ENCODE peak calls at places on chromosomes 7 and 10, in five cellular contexts. One of them, this sample, is unnamed.

GRCh38 chr10:97948822-97949221 is 81.6 kb downstream of the CRTAC1 start:
- DNase-seq in hepatocyte: no peak
- DNase-seq in MM.1S: no peak
- DNase-seq in SK-N-SH: no peak
- DNase-seq in GM23338: no peak
- DNase-seq in this sample: no peak

GRCh38 chr10:6580279-6581029 is 378 bp upstream of the PRKCQ start:
- DNase-seq in hepatocyte: peak; percentile 91
- DNase-seq in MM.1S: peak; percentile 71
- DNase-seq in SK-N-SH: peak; percentile 94
- DNase-seq in GM23338: peak; percentile 82
- DNase-seq in this sample: peak; percentile 22

GRCh38 chr7:28354601-28355062 is 57.7 kb upstream of the CREB5 start:
- DNase-seq in hepatocyte: no peak
- DNase-seq in MM.1S: no peak
- DNase-seq in SK-N-SH: no peak
- DNase-seq in GM23338: peak; percentile 17
- DNase-seq in this sample: no peak

GRCh38 chr10:31808258-31809218 is 120.1 kb downstream of the ARHGAP12 start:
- DNase-seq in hepatocyte: peak; percentile 53
- DNase-seq in MM.1S: peak; percentile 75
- DNase-seq in SK-N-SH: peak; percentile 32
- DNase-seq in GM23338: peak; percentile 47
- DNase-seq in this sample: peak; percentile 6

GRCh38 chr7:151313857-151314256 is 27.8 kb upstream of the NUB1 start:
- DNase-seq in hepatocyte: no peak
- DNase-seq in MM.1S: no peak
- DNase-seq in SK-N-SH: no peak
- DNase-seq in GM23338: no peak
- DNase-seq in this sample: no peak

GRCh38 chr7:36396150-36396549 is 6.5 kb downstream of the ANLN start:
- DNase-seq in hepatocyte: peak; percentile 23
- DNase-seq in MM.1S: no peak
- DNase-seq in SK-N-SH: no peak
- DNase-seq in GM23338: no peak
- DNase-seq in this sample: no peak

GRCh38 chr10:120456143-120456625 is 843 bp upstream of the PLPP4 start:
- DNase-seq in hepatocyte: no peak
- DNase-seq in MM.1S: no peak
- DNase-seq in SK-N-SH: no peak
- DNase-seq in GM23338: peak; percentile 52
- DNase-seq in this sample: no peak

GRCh38 chr10:72015868-72016267 is 51.7 kb downstream of the CHST3 start:
- DNase-seq in hepatocyte: no peak
- DNase-seq in MM.1S: no peak
- DNase-seq in SK-N-SH: no peak
- DNase-seq in GM23338: no peak
- DNase-seq in this sample: no peak

GRCh38 chr7:128837521-128837921 is 7.3 kb downstream of the FLNC start:
- DNase-seq in hepatocyte: no peak
- DNase-seq in MM.1S: no peak
- DNase-seq in SK-N-SH: no peak
- DNase-seq in GM23338: no peak
- DNase-seq in this sample: no peak

GRCh38 chr7:37495574-37496184 is 47.0 kb upstream of the ELMO1 start:
- DNase-seq in hepatocyte: peak; percentile 37
- DNase-seq in MM.1S: peak; percentile 48
- DNase-seq in SK-N-SH: peak; percentile 63
- DNase-seq in GM23338: peak; percentile 63
- DNase-seq in this sample: no peak

GRCh38 chr10:70832852-70833542 is 17.2 kb downstream of the SGPL1 start:
- DNase-seq in hepatocyte: no peak
- DNase-seq in MM.1S: no peak
- DNase-seq in SK-N-SH: no peak
- DNase-seq in GM23338: no peak
- DNase-seq in this sample: no peak

GRCh38 chr10:37763132-37763531 is 94.3 kb downstream of the ZNF248 start:
- DNase-seq in hepatocyte: no peak
- DNase-seq in MM.1S: no peak
- DNase-seq in SK-N-SH: no peak
- DNase-seq in GM23338: no peak
- DNase-seq in this sample: no peak

GRCh38 chr7:110557-111232 is 81.7 kb upstream of the FAM20C start:
- DNase-seq in hepatocyte: no peak
- DNase-seq in MM.1S: no peak
- DNase-seq in SK-N-SH: no peak
- DNase-seq in GM23338: no peak
- DNase-seq in this sample: no peak

GRCh38 chr10:121975295-121976086 is 474 bp upstream of the NSMCE4A start:
- DNase-seq in hepatocyte: no peak
- DNase-seq in MM.1S: no peak
- DNase-seq in SK-N-SH: peak; percentile 19
- DNase-seq in GM23338: no peak
- DNase-seq in this sample: no peak

GRCh38 chr10:119658274-119658673 is 7.1 kb downstream of the BAG3 start:
- DNase-seq in hepatocyte: peak; percentile 92
- DNase-seq in MM.1S: no peak
- DNase-seq in SK-N-SH: no peak
- DNase-seq in GM23338: peak; percentile 37
- DNase-seq in this sample: peak; percentile 72

GRCh38 chr7:151793531-151793935 is 83.4 kb downstream of the PRKAG2 start:
- DNase-seq in hepatocyte: no peak
- DNase-seq in MM.1S: no peak
- DNase-seq in SK-N-SH: no peak
- DNase-seq in GM23338: no peak
- DNase-seq in this sample: no peak

GRCh38 chr7:136183981-136184380 is 206.8 kb upstream of the MTPN start:
- DNase-seq in hepatocyte: peak; percentile 28
- DNase-seq in MM.1S: no peak
- DNase-seq in SK-N-SH: no peak
- DNase-seq in GM23338: peak; percentile 66
- DNase-seq in this sample: no peak

GRCh38 chr10:62858364-62858763 is 42.2 kb upstream of the EGR2 start:
- DNase-seq in hepatocyte: no peak
- DNase-seq in MM.1S: no peak
- DNase-seq in SK-N-SH: peak; percentile 10
- DNase-seq in GM23338: peak; percentile 43
- DNase-seq in this sample: peak; percentile 6

GRCh38 chr7:129188372-129188891 is at the start of gene SMO:
- DNase-seq in hepatocyte: peak; percentile 90
- DNase-seq in MM.1S: no peak
- DNase-seq in SK-N-SH: peak; percentile 96
- DNase-seq in GM23338: peak; percentile 96
- DNase-seq in this sample: no peak

DNA sequence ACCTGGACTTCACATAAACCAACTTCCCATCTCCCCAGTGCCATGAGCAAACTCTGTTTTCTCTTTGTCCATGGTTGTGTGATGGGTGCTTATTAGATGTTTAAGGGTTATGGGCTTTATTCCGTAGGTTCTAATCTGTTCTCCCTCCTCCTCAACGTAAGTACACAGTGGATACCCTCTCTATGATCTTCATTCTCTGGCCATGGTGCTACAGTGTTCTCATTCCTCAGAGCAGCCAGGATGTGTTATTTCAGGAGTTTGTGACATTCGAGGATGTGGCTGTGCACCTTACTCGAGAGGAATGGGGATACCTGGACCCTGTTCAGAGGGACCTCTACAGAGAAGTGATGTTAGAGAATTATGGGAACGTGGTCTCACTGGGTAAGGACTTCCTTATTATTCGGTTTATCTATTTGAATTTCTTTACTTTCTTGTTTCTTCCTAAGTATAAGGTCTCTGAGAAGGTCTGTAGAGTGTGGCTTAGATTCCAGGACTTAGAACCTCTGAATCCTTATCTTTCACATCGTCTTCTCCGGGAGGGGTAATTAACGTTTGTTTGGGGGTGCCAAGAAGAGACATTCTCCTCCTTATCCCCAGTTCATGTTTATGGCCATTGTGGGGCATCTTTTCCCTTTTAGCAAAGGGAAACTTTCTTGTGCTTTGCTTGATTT is 3.8 kb downstream of the ZNF655 start:
- DNase-seq in hepatocyte: no peak
- DNase-seq in MM.1S: no peak
- DNase-seq in SK-N-SH: no peak
- DNase-seq in GM23338: no peak
- DNase-seq in this sample: no peak
- H3K27ac ChIP-seq in hepatocyte: peak overlapping the region; percentile 99
- H3K27ac ChIP-seq in MM.1S: no peak overlapping the region
- H3K27ac ChIP-seq in SK-N-SH: peak overlapping the region; percentile 58
- H3K27ac ChIP-seq in GM23338: no peak overlapping the region
- H3K27ac ChIP-seq in this sample: peak overlapping the region; percentile 63

GRCh38 chr7:100911484-100911883 is 15.8 kb upstream of the ACHE start:
- DNase-seq in hepatocyte: no peak
- DNase-seq in MM.1S: no peak
- DNase-seq in SK-N-SH: no peak
- DNase-seq in GM23338: no peak
- DNase-seq in this sample: no peak
- H3K9me2 ChIP-seq in hepatocyte: no peaks in the 10 kb centered on the region
- H3K9me2 ChIP-seq in MM.1S: no peaks in the 10 kb centered on the region
- H3K9me2 ChIP-seq in SK-N-SH: no peaks in the 10 kb centered on the region
- H3K9me2 ChIP-seq in GM23338: no peaks in the 10 kb centered on the region
- H3K9me2 ChIP-seq in this sample: no peaks in the 10 kb centered on the region

DNA sequence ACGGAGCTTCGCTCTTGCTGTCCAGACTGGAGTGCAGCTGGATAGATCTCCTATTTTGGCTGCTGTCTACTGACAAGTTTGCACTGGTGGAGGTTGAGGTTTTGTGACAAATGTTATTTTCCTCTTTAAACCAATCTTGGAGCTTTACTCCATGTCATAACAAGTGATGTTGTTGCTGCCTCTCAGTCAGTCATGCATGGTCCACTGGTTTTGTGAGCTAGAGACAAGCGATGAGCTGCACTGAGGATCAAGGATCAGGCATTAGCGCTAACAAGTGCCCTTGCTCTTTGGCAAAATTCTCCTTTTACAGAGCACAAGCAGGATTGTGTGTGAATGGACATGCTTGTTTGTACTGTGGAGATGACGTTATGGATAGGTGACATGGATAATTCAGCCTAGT is 780 bp upstream of the WDFY4 start:
- DNase-seq in hepatocyte: no peak
- DNase-seq in MM.1S: no peak
- DNase-seq in SK-N-SH: no peak
- DNase-seq in GM23338: no peak
- DNase-seq in this sample: no peak
- H3K27ac ChIP-seq in hepatocyte: no peak overlapping the region
- H3K27ac ChIP-seq in MM.1S: no peak overlapping the region
- H3K27ac ChIP-seq in SK-N-SH: no peak overlapping the region
- H3K27ac ChIP-seq in GM23338: no peak overlapping the region
- H3K27ac ChIP-seq in this sample: no peak overlapping the region

GRCh38 chr7:96636342-96636865 is 73.2 kb downstream of the SEM1 start:
- DNase-seq in hepatocyte: no peak
- DNase-seq in MM.1S: no peak
- DNase-seq in SK-N-SH: no peak
- DNase-seq in GM23338: no peak
- DNase-seq in this sample: no peak

GRCh38 chr7:96637531-96637930 is 72.1 kb downstream of the SEM1 start:
- DNase-seq in hepatocyte: no peak
- DNase-seq in MM.1S: no peak
- DNase-seq in SK-N-SH: no peak
- DNase-seq in GM23338: no peak
- DNase-seq in this sample: no peak

GRCh38 chr7:96636979-96637378 is 72.7 kb downstream of the SEM1 start:
- DNase-seq in hepatocyte: no peak
- DNase-seq in MM.1S: no peak
- DNase-seq in SK-N-SH: no peak
- DNase-seq in GM23338: no peak
- DNase-seq in this sample: no peak

GRCh38 chr7:96638669-96639068 is 71.0 kb downstream of the SEM1 start:
- DNase-seq in hepatocyte: no peak
- DNase-seq in MM.1S: no peak
- DNase-seq in SK-N-SH: no peak
- DNase-seq in GM23338: no peak
- DNase-seq in this sample: no peak

DNA sequence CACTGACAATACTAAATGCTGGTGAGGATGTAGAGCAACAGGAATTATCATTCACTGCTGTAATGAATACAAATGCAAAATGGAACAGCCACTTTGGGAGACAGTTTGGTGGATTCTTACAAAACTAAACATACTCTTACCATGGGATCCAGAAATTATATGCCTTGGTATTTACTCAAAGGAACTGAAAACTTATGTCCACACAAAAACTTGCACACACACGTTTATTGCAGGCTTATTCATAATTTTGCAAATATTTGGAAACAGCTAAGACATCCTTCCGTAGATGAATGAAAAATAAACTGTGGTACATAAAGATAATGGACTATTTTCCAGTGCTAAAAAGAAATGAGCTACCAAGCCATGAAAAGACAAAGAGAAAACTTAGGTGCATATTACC is 69.6 kb downstream of the SEM1 start:
- DNase-seq in hepatocyte: no peak
- DNase-seq in MM.1S: no peak
- DNase-seq in SK-N-SH: no peak
- DNase-seq in GM23338: no peak
- DNase-seq in this sample: no peak
- H3K9me2 ChIP-seq in hepatocyte: no peaks in the 10 kb centered on the region
- H3K9me2 ChIP-seq in MM.1S: no peaks in the 10 kb centered on the region
- H3K9me2 ChIP-seq in SK-N-SH: no peaks in the 10 kb centered on the region
- H3K9me2 ChIP-seq in GM23338: no peaks in the 10 kb centered on the region
- H3K9me2 ChIP-seq in this sample: peaks cover 4% of the 10 kb centered on the region

GRCh38 chr7:23531794-23532489 is at the start of gene TRA2A:
- DNase-seq in hepatocyte: peak; percentile 98
- DNase-seq in MM.1S: peak; percentile 97
- DNase-seq in SK-N-SH: peak; percentile 98
- DNase-seq in GM23338: peak; percentile 97
- DNase-seq in this sample: peak; percentile 89

GRCh38 chr7:23530355-23530754 is 1.4 kb downstream of the TRA2A start:
- DNase-seq in hepatocyte: peak; percentile 55
- DNase-seq in MM.1S: peak; percentile 67
- DNase-seq in SK-N-SH: peak; percentile 59
- DNase-seq in GM23338: peak; percentile 71
- DNase-seq in this sample: no peak

GRCh38 chr7:23529262-23529859 is 2.4 kb downstream of the TRA2A start:
- DNase-seq in hepatocyte: no peak
- DNase-seq in MM.1S: no peak
- DNase-seq in SK-N-SH: no peak
- DNase-seq in GM23338: no peak
- DNase-seq in this sample: no peak

GRCh38 chr7:23530901-23531793 is 634 bp downstream of the TRA2A start:
- DNase-seq in hepatocyte: peak; percentile 79
- DNase-seq in MM.1S: peak; percentile 50
- DNase-seq in SK-N-SH: peak; percentile 86
- DNase-seq in GM23338: peak; percentile 76
- DNase-seq in this sample: no peak

DNA sequence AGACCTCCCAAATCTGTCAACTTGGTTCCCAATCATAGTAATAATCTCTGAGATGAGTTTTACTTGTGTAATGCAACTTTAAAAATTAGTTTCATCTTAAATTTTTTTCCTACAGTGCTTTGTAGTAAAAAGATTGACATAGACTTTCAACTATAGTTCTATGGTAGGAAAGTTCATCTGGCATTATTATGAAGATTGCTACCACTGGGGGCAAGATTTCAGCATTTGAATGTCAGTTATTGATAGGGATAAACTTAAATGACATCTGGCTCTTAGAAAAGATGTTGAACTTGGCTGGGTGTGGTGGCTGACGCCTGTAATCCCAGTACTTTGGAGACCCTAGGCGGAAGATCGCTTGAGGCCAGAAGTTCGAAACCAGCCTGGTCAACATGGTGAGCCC is 1.4 kb upstream of the TRA2A start:
- DNase-seq in hepatocyte: no peak
- DNase-seq in MM.1S: no peak
- DNase-seq in SK-N-SH: no peak
- DNase-seq in GM23338: no peak
- DNase-seq in this sample: no peak
- H3K27ac ChIP-seq in hepatocyte: no peak overlapping the region
- H3K27ac ChIP-seq in MM.1S: no peak overlapping the region
- H3K27ac ChIP-seq in SK-N-SH: no peak overlapping the region
- H3K27ac ChIP-seq in GM23338: no peak overlapping the region
- H3K27ac ChIP-seq in this sample: peak overlapping the region; percentile 72

GRCh38 chr7:90180649-90181048 is 26.4 kb downstream of the STEAP1 start:
- DNase-seq in hepatocyte: no peak
- DNase-seq in MM.1S: no peak
- DNase-seq in SK-N-SH: no peak
- DNase-seq in GM23338: no peak
- DNase-seq in this sample: peak; percentile 32
- H3K9me2 ChIP-seq in hepatocyte: no peaks in the 10 kb centered on the region
- H3K9me2 ChIP-seq in MM.1S: no peaks in the 10 kb centered on the region
- H3K9me2 ChIP-seq in SK-N-SH: no peaks in the 10 kb centered on the region
- H3K9me2 ChIP-seq in GM23338: peaks cover 6% of the 10 kb centered on the region
- H3K9me2 ChIP-seq in this sample: no peaks in the 10 kb centered on the region